ENCODE peak calls at places on chromosomes 11 and 22, in six cellular contexts. Y, L, Q, R, O and D are unnamed samples.

GRCh38 chr11:128610765-128611617 is 23.6 kb upstream of the ETS1 start:
- DNase-seq in Y (no peak), L (no peak), Q (no peak), R (no peak), O (no peak), D (no peak)

GRCh38 chr11:14971865-14972580 is at the start of gene CALCA:
- DNase-seq in Y (no peak), L (no peak), Q (no peak), R (no peak), O (no peak), D (peak; percentile 61)

GRCh38 chr22:27775698-27776409 is 25.7 kb downstream of the MN1 start:
- DNase-seq in Y (no peak), L (no peak), Q (no peak), R (no peak), O (no peak), D (peak; percentile 66)

GRCh38 chr11:130908770-130909625 is 7.3 kb downstream of the SNX19 start:
- DNase-seq in Y (no peak), L (no peak), Q (no peak), R (no peak), O (no peak), D (no peak)

GRCh38 chr11:45859661-45860140 is 12.4 kb downstream of the CRY2 start:
- DNase-seq in Y (no peak), L (no peak), Q (no peak), R (no peak), O (no peak), D (peak; percentile 41)

GRCh38 chr11:763073-763463 is 14.2 kb downstream of the GATD1 start:
- DNase-seq in Y (no peak), L (no peak), Q (peak; percentile 68), R (no peak), O (no peak), D (peak; percentile 67)

GRCh38 chr11:62539238-62539925 is 7.2 kb downstream of the AHNAK start:
- DNase-seq in Y (no peak), L (peak; percentile 56), Q (peak; percentile 38), R (no peak), O (no peak), D (no peak)

GRCh38 chr11:63802637-63803414 is 10.4 kb upstream of the SPINDOC start:
- DNase-seq in Y (peak; percentile 72), L (peak; percentile 51), Q (peak; percentile 66), R (peak; percentile 67), O (no peak), D (no peak)

GRCh38 chr22:30881361-30882180 is 87.0 kb downstream of the MORC2 start:
- DNase-seq in Y (no peak), L (no peak), Q (peak; percentile 81), R (no peak), O (peak; percentile 46), D (peak; percentile 17)

GRCh38 chr11:773830-774229 is 3.5 kb downstream of the GATD1 start:
- DNase-seq in Y (no peak), L (no peak), Q (no peak), R (no peak), O (no peak), D (no peak)

GRCh38 chr11:13008625-13009475 is at the start of gene RASSF10:
- DNase-seq in Y (no peak), L (peak; percentile 96), Q (no peak), R (no peak), O (no peak), D (peak; percentile 94)

GRCh38 chr22:24149191-24149590 is 32.1 kb upstream of the SUSD2 start:
- DNase-seq in Y (no peak), L (no peak), Q (no peak), R (no peak), O (no peak), D (no peak)

GRCh38 chr22:24147666-24148065 is 33.6 kb upstream of the SUSD2 start:
- DNase-seq in Y (no peak), L (no peak), Q (no peak), R (no peak), O (no peak), D (no peak)

GRCh38 chr22:24146791-24147353 is 34.4 kb upstream of the SUSD2 start:
- DNase-seq in Y (no peak), L (no peak), Q (no peak), R (no peak), O (no peak), D (peak; percentile 42)

GRCh38 chr22:24146190-24146616 is 35.1 kb upstream of the SUSD2 start:
- DNase-seq in Y (no peak), L (peak; percentile 22), Q (peak; percentile 41), R (no peak), O (peak; percentile 80), D (peak; percentile 75)

DNA sequence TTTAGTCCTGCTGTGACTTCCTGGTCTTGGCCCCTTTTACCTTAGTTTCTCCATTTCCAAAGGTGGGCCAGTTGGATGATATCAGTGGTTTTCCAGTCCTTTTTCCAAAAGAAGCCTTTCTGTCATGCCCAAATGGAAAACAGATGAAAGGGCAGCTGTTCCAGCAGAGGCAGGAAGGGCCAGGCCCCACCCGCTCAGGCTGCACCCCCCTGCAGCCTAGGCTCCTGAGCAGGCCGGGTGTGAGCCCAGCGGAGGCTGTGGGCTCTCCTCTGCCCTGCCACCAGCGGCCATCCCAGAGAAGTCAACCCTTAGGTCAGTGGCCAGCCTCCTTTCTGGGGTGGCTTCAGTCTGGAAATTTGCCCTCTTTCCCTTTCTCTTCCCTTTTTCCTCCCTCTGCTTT is 32.7 kb upstream of the SUSD2 start:
- DNase-seq in Y (no peak), L (no peak), Q (no peak), R (no peak), O (no peak), D (no peak)
- TF ChIP-seq REST in Y (no peak), L (no peak), Q (no peak), R (no peak), O (no peak), D (no peak)

GRCh38 chr11:44364596-44364995 is 54.7 kb upstream of the ALX4 start:
- DNase-seq in Y (no peak), L (no peak), Q (no peak), R (no peak), O (no peak), D (no peak)
- TF ChIP-seq REST in Y (no peak), L (no peak), Q (no peak), R (no peak), O (no peak), D (no peak)

DNA sequence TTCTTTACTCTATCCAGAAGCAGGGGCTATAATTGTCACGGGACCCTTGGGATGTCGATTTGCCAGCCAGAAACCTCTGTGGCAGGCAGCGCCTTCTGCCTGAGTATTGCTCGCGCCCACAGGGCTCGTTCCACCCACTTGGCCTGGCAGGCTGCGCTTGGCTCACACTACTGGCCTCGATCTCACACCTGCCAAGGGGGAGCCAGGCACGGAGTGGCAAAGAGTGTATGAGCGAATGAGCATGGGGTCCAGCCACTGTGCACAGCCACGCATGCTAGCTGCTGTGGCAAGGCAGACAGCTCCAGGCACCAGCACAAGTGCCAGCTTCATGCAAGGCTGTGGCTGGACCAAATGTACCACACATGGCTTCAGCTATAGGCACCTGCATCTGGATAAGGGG is 599.8 kb downstream of the DLG2 start:
- DNase-seq in Y (no peak), L (no peak), Q (no peak), R (no peak), O (no peak), D (no peak)
- TF ChIP-seq REST in Y (no peak), L (no peak), Q (no peak), R (no peak), O (no peak), D (no peak)

GRCh38 chr22:36081023-36081431 is 52.4 kb upstream of the RBFOX2 start:
- DNase-seq in Y (no peak), L (no peak), Q (no peak), R (peak; percentile 17), O (no peak), D (no peak)
- TF ChIP-seq REST in Y (no peak), L (no peak), Q (no peak), R (no peak), O (no peak), D (no peak)

DNA sequence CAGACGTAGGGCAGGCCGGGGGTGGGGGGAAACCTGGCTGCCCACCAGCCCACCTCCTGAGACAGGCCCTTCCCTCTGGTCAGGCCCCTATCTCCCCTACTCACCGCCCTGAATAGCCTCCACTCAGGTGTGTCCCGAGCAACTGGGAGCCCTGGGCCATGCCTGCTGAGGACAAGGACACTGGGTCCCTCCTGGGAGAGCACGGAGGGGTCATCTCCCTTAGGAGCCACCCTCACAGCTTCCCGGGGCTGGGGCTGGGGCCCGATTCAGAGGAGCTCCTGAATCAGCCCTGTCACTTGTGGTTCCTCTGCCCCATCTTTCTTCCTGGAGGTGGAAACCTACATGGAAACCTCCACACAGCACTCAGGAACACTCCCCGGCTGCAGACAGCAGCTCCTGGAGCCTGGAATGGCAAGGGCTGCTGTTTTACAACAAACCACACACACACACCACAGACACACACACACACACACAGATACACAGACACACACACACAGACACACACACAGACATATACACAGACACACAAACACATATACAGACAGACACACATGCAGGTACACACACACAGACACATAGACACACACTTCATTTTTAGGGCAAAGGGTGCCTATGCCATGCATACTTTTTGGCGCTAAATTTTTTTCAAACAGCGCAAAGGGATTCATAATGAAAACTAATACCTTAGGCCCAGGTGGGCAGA is 9.6 kb upstream of the EMID1 start:
- DNase-seq in Y (no peak), L (no peak), Q (no peak), R (no peak), O (no peak), D (no peak)
- TF ChIP-seq REST in Y (no peak), L (no peak), Q (no peak), R (no peak), O (no peak), D (no peak)